ENCODE peak calls at places on chromosome 19, in seven cellular contexts. One of them, this sample, is unnamed. For H3K9me3, the result is how much of the 10 kb centered on the place peaks cover.

GRCh38 chr19:47658431-47659383 is 49.8 kb downstream of the BICRA start:
- DNase-seq in sigmoid colon: no peak
- DNase-seq in HCT116: no peak
- DNase-seq in tibial artery: no peak
- DNase-seq in CD8-positive, alpha-beta memory T cell: no peak
- DNase-seq in ascending aorta: no peak
- DNase-seq in effector memory CD4-positive, alpha-beta T cell: no peak
- DNase-seq in this sample: no peak

GRCh38 chr19:54209748-54210494 is 9.3 kb downstream of the RPS9 start:
- DNase-seq in CD8-positive, alpha-beta memory T cell: peak
- DNase-seq in tibial artery: peak
- DNase-seq in ascending aorta: peak
- DNase-seq in effector memory CD4-positive, alpha-beta T cell: no peak
- DNase-seq in HCT116: peak
- DNase-seq in sigmoid colon: peak
- DNase-seq in this sample: peak

GRCh38 chr19:21109116-21109515 is 27.1 kb downstream of the ZNF714 start:
- DNase-seq in effector memory CD4-positive, alpha-beta T cell: no peak
- DNase-seq in sigmoid colon: no peak
- DNase-seq in HCT116: no peak
- DNase-seq in tibial artery: no peak
- DNase-seq in ascending aorta: no peak
- DNase-seq in CD8-positive, alpha-beta memory T cell: no peak
- DNase-seq in this sample: no peak

GRCh38 chr19:28492201-28492600 is 720.8 kb downstream of the UQCRFS1 start:
- DNase-seq in tibial artery: no peak
- DNase-seq in HCT116: no peak
- DNase-seq in effector memory CD4-positive, alpha-beta T cell: no peak
- DNase-seq in sigmoid colon: no peak
- DNase-seq in ascending aorta: no peak
- DNase-seq in CD8-positive, alpha-beta memory T cell: no peak
- DNase-seq in this sample: no peak

GRCh38 chr19:48069435-48069834 is 25.6 kb upstream of the CABP5 start:
- DNase-seq in tibial artery: no peak
- DNase-seq in ascending aorta: no peak
- DNase-seq in effector memory CD4-positive, alpha-beta T cell: no peak
- DNase-seq in CD8-positive, alpha-beta memory T cell: no peak
- DNase-seq in HCT116: no peak
- DNase-seq in sigmoid colon: no peak
- DNase-seq in this sample: no peak

GRCh38 chr19:42461700-42462324 is 19.1 kb upstream of the CXCL17 start:
- DNase-seq in tibial artery: no peak
- DNase-seq in effector memory CD4-positive, alpha-beta T cell: no peak
- DNase-seq in ascending aorta: no peak
- DNase-seq in CD8-positive, alpha-beta memory T cell: no peak
- DNase-seq in sigmoid colon: no peak
- DNase-seq in HCT116: no peak
- DNase-seq in this sample: no peak

GRCh38 chr19:45097776-45098520 is 5.0 kb downstream of the PPP1R37 start:
- DNase-seq in ascending aorta: no peak
- DNase-seq in HCT116: no peak
- DNase-seq in CD8-positive, alpha-beta memory T cell: no peak
- DNase-seq in tibial artery: no peak
- DNase-seq in effector memory CD4-positive, alpha-beta T cell: no peak
- DNase-seq in sigmoid colon: peak
- DNase-seq in this sample: no peak

GRCh38 chr19:4977299-4978174 is 8.6 kb downstream of the KDM4B start:
- DNase-seq in CD8-positive, alpha-beta memory T cell: no peak
- DNase-seq in effector memory CD4-positive, alpha-beta T cell: no peak
- DNase-seq in ascending aorta: no peak
- DNase-seq in HCT116: no peak
- DNase-seq in tibial artery: no peak
- DNase-seq in sigmoid colon: peak
- DNase-seq in this sample: no peak

GRCh38 chr19:46287585-46287984 is 9.3 kb upstream of the HIF3A start:
- DNase-seq in sigmoid colon: no peak
- DNase-seq in effector memory CD4-positive, alpha-beta T cell: no peak
- DNase-seq in tibial artery: no peak
- DNase-seq in HCT116: no peak
- DNase-seq in ascending aorta: no peak
- DNase-seq in CD8-positive, alpha-beta memory T cell: no peak
- DNase-seq in this sample: no peak

GRCh38 chr19:7748756-7749155 is 1.4 kb upstream of the CD209 start:
- DNase-seq in tibial artery: no peak
- DNase-seq in HCT116: peak
- DNase-seq in effector memory CD4-positive, alpha-beta T cell: no peak
- DNase-seq in ascending aorta: no peak
- DNase-seq in CD8-positive, alpha-beta memory T cell: no peak
- DNase-seq in sigmoid colon: peak
- DNase-seq in this sample: no peak

GRCh38 chr19:48964205-48965032 is 690 bp upstream of the FTL start:
- DNase-seq in CD8-positive, alpha-beta memory T cell: no peak
- DNase-seq in sigmoid colon: no peak
- DNase-seq in effector memory CD4-positive, alpha-beta T cell: no peak
- DNase-seq in HCT116: no peak
- DNase-seq in ascending aorta: no peak
- DNase-seq in tibial artery: peak
- DNase-seq in this sample: no peak

GRCh38 chr19:681029-681626 is 4.9 kb downstream of the FSTL3 start:
- DNase-seq in effector memory CD4-positive, alpha-beta T cell: no peak
- DNase-seq in CD8-positive, alpha-beta memory T cell: peak
- DNase-seq in sigmoid colon: peak
- DNase-seq in tibial artery: no peak
- DNase-seq in ascending aorta: no peak
- DNase-seq in HCT116: no peak
- DNase-seq in this sample: no peak

GRCh38 chr19:47663911-47664771 is 49.1 kb upstream of the EHD2 start:
- DNase-seq in HCT116: no peak
- DNase-seq in tibial artery: peak
- DNase-seq in sigmoid colon: peak
- DNase-seq in CD8-positive, alpha-beta memory T cell: no peak
- DNase-seq in ascending aorta: peak
- DNase-seq in effector memory CD4-positive, alpha-beta T cell: no peak
- DNase-seq in this sample: no peak

GRCh38 chr19:12913871-12914690 is 5.0 kb downstream of the SYCE2 start:
- DNase-seq in CD8-positive, alpha-beta memory T cell: peak
- DNase-seq in HCT116: no peak
- DNase-seq in tibial artery: no peak
- DNase-seq in sigmoid colon: peak
- DNase-seq in ascending aorta: no peak
- DNase-seq in effector memory CD4-positive, alpha-beta T cell: peak
- DNase-seq in this sample: no peak

DNA sequence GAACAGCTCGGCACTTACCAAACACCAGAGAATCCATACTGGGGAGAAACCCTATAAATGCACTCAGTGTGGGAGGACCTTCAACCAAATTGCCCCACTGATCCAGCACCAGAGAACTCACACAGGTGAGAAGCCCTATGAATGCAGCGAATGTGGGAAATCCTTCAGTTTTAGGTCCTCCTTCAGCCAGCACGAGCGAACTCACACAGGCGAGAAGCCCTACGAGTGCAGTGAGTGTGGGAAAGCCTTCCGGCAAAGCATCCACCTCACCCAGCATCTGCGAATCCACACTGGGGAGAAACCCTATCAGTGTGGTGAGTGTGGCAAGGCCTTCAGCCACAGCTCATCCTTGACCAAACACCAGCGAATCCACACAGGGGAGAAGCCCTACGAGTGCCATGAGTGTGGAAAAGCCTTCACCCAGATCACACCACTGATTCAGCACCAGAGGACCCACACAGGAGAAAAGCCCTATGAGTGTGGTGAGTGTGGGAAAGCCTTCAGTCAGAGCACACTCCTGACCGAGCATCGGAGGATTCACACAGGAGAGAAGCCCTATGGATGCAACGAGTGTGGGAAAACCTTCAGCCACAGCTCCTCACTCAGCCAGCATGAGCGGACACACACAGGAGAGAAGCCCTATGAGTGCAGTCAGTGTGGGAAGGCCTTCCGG is 8.3 kb downstream of the ZNF135 start:
- DNase-seq in HCT116: no peak
- DNase-seq in CD8-positive, alpha-beta memory T cell: no peak
- DNase-seq in sigmoid colon: no peak
- DNase-seq in tibial artery: no peak
- DNase-seq in ascending aorta: no peak
- DNase-seq in effector memory CD4-positive, alpha-beta T cell: no peak
- DNase-seq in this sample: no peak
- H3K9me3 ChIP-seq in HCT116: under half
- H3K9me3 ChIP-seq in CD8-positive, alpha-beta memory T cell: under half
- H3K9me3 ChIP-seq in sigmoid colon: half or more
- H3K9me3 ChIP-seq in tibial artery: half or more
- H3K9me3 ChIP-seq in ascending aorta: half or more
- H3K9me3 ChIP-seq in effector memory CD4-positive, alpha-beta T cell: under half
- H3K9me3 ChIP-seq in this sample: under half

GRCh38 chr19:9308091-9308490 is 1.5 kb downstream of the ZNF699 start:
- DNase-seq in effector memory CD4-positive, alpha-beta T cell: no peak
- DNase-seq in tibial artery: no peak
- DNase-seq in HCT116: no peak
- DNase-seq in CD8-positive, alpha-beta memory T cell: no peak
- DNase-seq in sigmoid colon: no peak
- DNase-seq in ascending aorta: no peak
- DNase-seq in this sample: no peak
- H3K4me3 ChIP-seq in effector memory CD4-positive, alpha-beta T cell: no peak
- H3K4me3 ChIP-seq in tibial artery: peak
- H3K4me3 ChIP-seq in HCT116: no peak
- H3K4me3 ChIP-seq in CD8-positive, alpha-beta memory T cell: peak
- H3K4me3 ChIP-seq in sigmoid colon: no peak
- H3K4me3 ChIP-seq in ascending aorta: peak
- H3K4me3 ChIP-seq in this sample: peak

GRCh38 chr19:19043481-19043880 is 10.1 kb downstream of the ARMC6 start:
- DNase-seq in tibial artery: no peak
- DNase-seq in sigmoid colon: no peak
- DNase-seq in HCT116: no peak
- DNase-seq in ascending aorta: no peak
- DNase-seq in effector memory CD4-positive, alpha-beta T cell: no peak
- DNase-seq in CD8-positive, alpha-beta memory T cell: no peak
- DNase-seq in this sample: no peak
- H3K27ac ChIP-seq in tibial artery: no peak
- H3K27ac ChIP-seq in sigmoid colon: no peak
- H3K27ac ChIP-seq in HCT116: no peak
- H3K27ac ChIP-seq in ascending aorta: no peak
- H3K27ac ChIP-seq in effector memory CD4-positive, alpha-beta T cell: no peak
- H3K27ac ChIP-seq in CD8-positive, alpha-beta memory T cell: no peak
- H3K27ac ChIP-seq in this sample: no peak

DNA sequence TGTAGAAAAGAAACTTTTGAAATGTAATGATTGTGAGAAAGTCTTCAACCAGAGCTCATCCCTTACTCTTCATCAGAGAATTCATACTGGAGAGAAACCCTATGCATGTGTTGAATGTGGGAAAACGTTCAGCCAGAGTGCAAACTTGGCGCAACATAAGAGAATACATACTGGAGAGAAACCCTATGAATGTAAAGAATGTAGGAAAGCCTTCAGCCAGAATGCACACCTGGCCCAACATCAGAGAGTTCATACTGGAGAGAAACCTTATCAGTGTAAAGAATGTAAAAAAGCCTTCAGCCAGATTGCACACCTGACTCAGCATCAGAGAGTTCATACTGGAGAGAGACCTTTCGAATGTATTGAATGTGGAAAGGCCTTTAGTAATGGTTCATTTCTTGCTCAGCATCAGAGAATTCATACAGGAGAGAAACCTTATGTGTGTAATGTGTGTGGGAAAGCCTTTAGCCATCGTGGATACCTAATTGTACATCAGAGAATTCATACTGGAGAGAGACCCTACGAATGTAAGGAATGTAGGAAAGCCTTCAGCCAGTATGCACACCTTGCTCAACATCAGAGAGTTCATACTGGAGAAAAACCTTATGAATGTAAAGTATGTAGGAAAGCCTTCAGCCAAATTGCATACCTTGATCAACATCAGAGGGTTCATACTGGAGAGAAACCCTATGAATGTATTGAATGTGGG is 19.3 kb downstream of the ZNF583 start:
- DNase-seq in HCT116: no peak
- DNase-seq in ascending aorta: no peak
- DNase-seq in sigmoid colon: no peak
- DNase-seq in tibial artery: no peak
- DNase-seq in effector memory CD4-positive, alpha-beta T cell: no peak
- DNase-seq in CD8-positive, alpha-beta memory T cell: no peak
- DNase-seq in this sample: no peak
- H3K9me3 ChIP-seq in HCT116: half or more
- H3K9me3 ChIP-seq in ascending aorta: half or more
- H3K9me3 ChIP-seq in sigmoid colon: under half
- H3K9me3 ChIP-seq in tibial artery: half or more
- H3K9me3 ChIP-seq in effector memory CD4-positive, alpha-beta T cell: half or more
- H3K9me3 ChIP-seq in CD8-positive, alpha-beta memory T cell: half or more
- H3K9me3 ChIP-seq in this sample: under half

GRCh38 chr19:50326101-50326664 is 3.0 kb downstream of the KCNC3 start:
- DNase-seq in tibial artery: no peak
- DNase-seq in ascending aorta: no peak
- DNase-seq in sigmoid colon: no peak
- DNase-seq in HCT116: no peak
- DNase-seq in CD8-positive, alpha-beta memory T cell: no peak
- DNase-seq in effector memory CD4-positive, alpha-beta T cell: no peak
- DNase-seq in this sample: peak
- H3K4me3 ChIP-seq in tibial artery: no peak
- H3K4me3 ChIP-seq in ascending aorta: no peak
- H3K4me3 ChIP-seq in sigmoid colon: no peak
- H3K4me3 ChIP-seq in HCT116: no peak
- H3K4me3 ChIP-seq in CD8-positive, alpha-beta memory T cell: no peak
- H3K4me3 ChIP-seq in effector memory CD4-positive, alpha-beta T cell: no peak
- H3K4me3 ChIP-seq in this sample: no peak

DNA sequence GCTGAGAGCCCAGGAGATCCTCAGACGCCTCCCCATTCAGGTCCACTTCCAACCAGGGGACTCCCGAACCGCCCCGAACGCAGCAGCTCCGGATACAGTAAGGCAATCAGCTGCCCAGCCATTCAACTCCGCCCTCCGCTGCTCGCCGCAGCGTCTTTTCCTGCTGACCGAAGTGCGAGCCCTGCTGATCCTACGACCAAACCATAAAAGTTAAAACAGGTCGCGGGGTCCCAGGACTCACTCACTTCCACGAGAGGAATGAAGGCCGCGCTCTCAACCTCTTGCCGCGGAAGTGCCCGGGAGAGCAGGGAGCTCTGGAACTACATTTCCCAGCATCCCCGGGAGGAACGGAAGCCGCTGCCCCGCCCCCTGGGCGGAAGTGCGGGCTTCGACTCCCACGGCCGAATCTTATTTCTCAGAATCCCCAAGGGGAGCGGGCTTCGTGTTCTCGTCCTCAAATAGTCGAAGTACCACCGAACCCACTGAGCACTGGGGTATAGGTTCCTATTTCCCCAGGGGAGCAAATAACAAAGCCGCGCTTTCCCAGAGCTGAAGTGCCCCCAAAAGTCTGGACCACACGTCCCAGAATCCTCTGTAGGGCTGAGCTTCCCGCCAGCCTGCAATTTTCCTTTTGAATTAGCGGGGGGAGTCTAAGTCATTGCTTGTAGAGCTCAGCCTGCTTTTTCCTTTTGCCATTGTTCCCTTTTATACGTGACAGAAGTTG is at the start of gene ZNF45:
- DNase-seq in ascending aorta: peak
- DNase-seq in effector memory CD4-positive, alpha-beta T cell: peak
- DNase-seq in CD8-positive, alpha-beta memory T cell: peak
- DNase-seq in sigmoid colon: peak
- DNase-seq in tibial artery: peak
- DNase-seq in HCT116: peak
- DNase-seq in this sample: peak
- H3K27ac ChIP-seq in ascending aorta: peak
- H3K27ac ChIP-seq in effector memory CD4-positive, alpha-beta T cell: peak
- H3K27ac ChIP-seq in CD8-positive, alpha-beta memory T cell: peak
- H3K27ac ChIP-seq in sigmoid colon: peak
- H3K27ac ChIP-seq in tibial artery: peak
- H3K27ac ChIP-seq in HCT116: peak
- H3K27ac ChIP-seq in this sample: peak

GRCh38 chr19:52451241-52451640 is 2.1 kb upstream of the ZNF578 start:
- DNase-seq in effector memory CD4-positive, alpha-beta T cell: no peak
- DNase-seq in HCT116: no peak
- DNase-seq in sigmoid colon: no peak
- DNase-seq in CD8-positive, alpha-beta memory T cell: no peak
- DNase-seq in tibial artery: no peak
- DNase-seq in ascending aorta: no peak
- DNase-seq in this sample: no peak

GRCh38 chr19:52453324-52454094 is at the start of gene ZNF578:
- DNase-seq in CD8-positive, alpha-beta memory T cell: peak
- DNase-seq in ascending aorta: no peak
- DNase-seq in tibial artery: peak
- DNase-seq in HCT116: no peak
- DNase-seq in effector memory CD4-positive, alpha-beta T cell: peak
- DNase-seq in sigmoid colon: peak
- DNase-seq in this sample: peak
- H3K9me3 ChIP-seq in CD8-positive, alpha-beta memory T cell: under half
- H3K9me3 ChIP-seq in ascending aorta: half or more
- H3K9me3 ChIP-seq in tibial artery: half or more
- H3K9me3 ChIP-seq in HCT116: under half
- H3K9me3 ChIP-seq in effector memory CD4-positive, alpha-beta T cell: under half
- H3K9me3 ChIP-seq in sigmoid colon: half or more
- H3K9me3 ChIP-seq in this sample: under half